ENCODE peak calls at places on chromosomes 3 and 15, in six cellular contexts. One of them, this sample, is unnamed.

GRCh38 chr3:53170325-53171108 is 9.5 kb downstream of the PRKCD start:
- DNase-seq in Panc1: no peak
- DNase-seq in body of pancreas: no peak
- DNase-seq in adrenal gland: no peak
- DNase-seq in transverse colon: peak; percentile 75
- DNase-seq in lung: peak; percentile 58
- DNase-seq in this sample: no peak

GRCh38 chr15:100252359-100252758 is 89.4 kb downstream of the ADAMTS17 start:
- DNase-seq in Panc1: no peak
- DNase-seq in body of pancreas: no peak
- DNase-seq in adrenal gland: peak; percentile 13
- DNase-seq in transverse colon: no peak
- DNase-seq in lung: no peak
- DNase-seq in this sample: no peak

GRCh38 chr3:195260286-195260905 is 10.6 kb downstream of the XXYLT1 start:
- DNase-seq in Panc1: no peak
- DNase-seq in body of pancreas: no peak
- DNase-seq in adrenal gland: no peak
- DNase-seq in transverse colon: peak; percentile 52
- DNase-seq in lung: peak; percentile 42
- DNase-seq in this sample: no peak

GRCh38 chr15:84582583-84583157 is 18.1 kb upstream of the ZSCAN2 start:
- DNase-seq in Panc1: no peak
- DNase-seq in body of pancreas: no peak
- DNase-seq in adrenal gland: no peak
- DNase-seq in transverse colon: no peak
- DNase-seq in lung: no peak
- DNase-seq in this sample: no peak

GRCh38 chr15:75143738-75144334 is 57.8 kb upstream of the C15orf39 start:
- DNase-seq in Panc1: no peak
- DNase-seq in body of pancreas: no peak
- DNase-seq in adrenal gland: no peak
- DNase-seq in transverse colon: no peak
- DNase-seq in lung: no peak
- DNase-seq in this sample: no peak

GRCh38 chr15:95884276-95884675 is 446.2 kb upstream of the NR2F2 start:
- DNase-seq in Panc1: no peak
- DNase-seq in body of pancreas: no peak
- DNase-seq in adrenal gland: no peak
- DNase-seq in transverse colon: no peak
- DNase-seq in lung: no peak
- DNase-seq in this sample: peak; percentile 74

GRCh38 chr3:195226445-195226844 is 44.5 kb downstream of the XXYLT1 start:
- DNase-seq in Panc1: no peak
- DNase-seq in body of pancreas: no peak
- DNase-seq in adrenal gland: no peak
- DNase-seq in transverse colon: no peak
- DNase-seq in lung: no peak
- DNase-seq in this sample: no peak

GRCh38 chr3:13277860-13278531 is 142.1 kb downstream of the NUP210 start:
- DNase-seq in Panc1: no peak
- DNase-seq in body of pancreas: no peak
- DNase-seq in adrenal gland: no peak
- DNase-seq in transverse colon: no peak
- DNase-seq in lung: no peak
- DNase-seq in this sample: no peak

GRCh38 chr3:129486057-129487035 is 42.1 kb upstream of the RHO start:
- DNase-seq in Panc1: no peak
- DNase-seq in body of pancreas: no peak
- DNase-seq in adrenal gland: no peak
- DNase-seq in transverse colon: no peak
- DNase-seq in lung: no peak
- DNase-seq in this sample: no peak

GRCh38 chr15:96406701-96407100 is 76.2 kb downstream of the NR2F2 start:
- DNase-seq in Panc1: no peak
- DNase-seq in body of pancreas: no peak
- DNase-seq in adrenal gland: no peak
- DNase-seq in transverse colon: no peak
- DNase-seq in lung: no peak
- DNase-seq in this sample: no peak

GRCh38 chr3:29538610-29538958 is 257.7 kb downstream of the RBMS3 start:
- DNase-seq in Panc1: no peak
- DNase-seq in body of pancreas: no peak
- DNase-seq in adrenal gland: no peak
- DNase-seq in transverse colon: no peak
- DNase-seq in lung: no peak
- DNase-seq in this sample: no peak

GRCh38 chr3:1883489-1883888 is 215.2 kb upstream of the CNTN4 start:
- DNase-seq in Panc1: no peak
- DNase-seq in body of pancreas: no peak
- DNase-seq in adrenal gland: no peak
- DNase-seq in transverse colon: no peak
- DNase-seq in lung: no peak
- DNase-seq in this sample: no peak

GRCh38 chr3:177977381-177978158 is 558.7 kb upstream of the KCNMB2 start:
- DNase-seq in Panc1: no peak
- DNase-seq in body of pancreas: no peak
- DNase-seq in adrenal gland: no peak
- DNase-seq in transverse colon: no peak
- DNase-seq in lung: no peak
- DNase-seq in this sample: peak; percentile 72

GRCh38 chr3:110815008-110815583 is 256.5 kb upstream of the NECTIN3 start:
- DNase-seq in Panc1: no peak
- DNase-seq in body of pancreas: no peak
- DNase-seq in adrenal gland: no peak
- DNase-seq in transverse colon: no peak
- DNase-seq in lung: no peak
- DNase-seq in this sample: peak; percentile 73

GRCh38 chr3:34106879-34107278 is 308.4 kb downstream of the PDCD6IP start:
- DNase-seq in Panc1: peak; percentile 12
- DNase-seq in body of pancreas: no peak
- DNase-seq in adrenal gland: no peak
- DNase-seq in transverse colon: peak; percentile 25
- DNase-seq in lung: peak; percentile 60
- DNase-seq in this sample: peak; percentile 11

GRCh38 chr3:155286745-155287144 is 6.7 kb downstream of the STRIT1 start:
- DNase-seq in Panc1: no peak
- DNase-seq in body of pancreas: no peak
- DNase-seq in adrenal gland: no peak
- DNase-seq in transverse colon: no peak
- DNase-seq in lung: no peak
- DNase-seq in this sample: no peak

GRCh38 chr3:64815195-64815627 is 127.4 kb upstream of the ADAMTS9 start:
- DNase-seq in Panc1: no peak
- DNase-seq in body of pancreas: no peak
- DNase-seq in adrenal gland: no peak
- DNase-seq in transverse colon: no peak
- DNase-seq in lung: no peak
- DNase-seq in this sample: no peak

GRCh38 chr3:135007622-135008021 is 212.6 kb downstream of the EPHB1 start:
- DNase-seq in Panc1: no peak
- DNase-seq in body of pancreas: no peak
- DNase-seq in adrenal gland: no peak
- DNase-seq in transverse colon: no peak
- DNase-seq in lung: no peak
- DNase-seq in this sample: no peak

GRCh38 chr15:68517285-68517711 is 61.5 kb upstream of the CORO2B start:
- DNase-seq in Panc1: no peak
- DNase-seq in body of pancreas: no peak
- DNase-seq in adrenal gland: no peak
- DNase-seq in transverse colon: no peak
- DNase-seq in lung: no peak
- DNase-seq in this sample: no peak

GRCh38 chr15:98720036-98720435 is 71.7 kb downstream of the IGF1R start:
- DNase-seq in Panc1: no peak
- DNase-seq in body of pancreas: no peak
- DNase-seq in adrenal gland: no peak
- DNase-seq in transverse colon: no peak
- DNase-seq in lung: no peak
- DNase-seq in this sample: peak; percentile 50
- H3K27ac ChIP-seq in Panc1: peak overlapping the region; percentile 26
- H3K27ac ChIP-seq in body of pancreas: no peak overlapping the region
- H3K27ac ChIP-seq in adrenal gland: no peak overlapping the region
- H3K27ac ChIP-seq in transverse colon: no peak overlapping the region
- H3K27ac ChIP-seq in lung: no peak overlapping the region
- H3K27ac ChIP-seq in this sample: peak overlapping the region; percentile 79

DNA sequence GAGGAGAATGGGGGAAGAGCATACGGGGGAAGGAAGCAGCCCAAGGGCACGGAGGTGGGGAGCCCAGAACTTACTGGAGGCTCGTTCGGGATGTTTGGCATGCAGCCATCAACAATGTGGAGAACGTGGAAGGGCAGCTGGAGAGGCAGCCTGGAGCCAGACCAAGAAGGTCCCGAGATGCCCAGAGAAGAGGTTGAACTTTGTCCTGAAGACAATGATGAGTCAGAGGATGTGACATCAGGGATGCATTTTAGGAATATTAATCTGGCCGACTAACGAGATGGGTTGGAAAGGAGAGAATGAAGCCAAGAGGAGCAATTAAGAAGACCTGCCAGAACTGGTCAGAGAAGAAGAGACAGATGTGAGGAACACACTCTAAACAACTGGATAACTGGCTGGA is 98.2 kb downstream of the SRGAP3 start:
- DNase-seq in Panc1: no peak
- DNase-seq in body of pancreas: no peak
- DNase-seq in adrenal gland: no peak
- DNase-seq in transverse colon: no peak
- DNase-seq in lung: no peak
- DNase-seq in this sample: no peak
- H3K4me3 ChIP-seq in Panc1: no peak overlapping the region
- H3K4me3 ChIP-seq in body of pancreas: no peak overlapping the region
- H3K4me3 ChIP-seq in adrenal gland: no peak overlapping the region
- H3K4me3 ChIP-seq in transverse colon: no peak overlapping the region
- H3K4me3 ChIP-seq in lung: no peak overlapping the region
- H3K4me3 ChIP-seq in this sample: no peak overlapping the region

GRCh38 chr3:132716372-132716771 is 5.8 kb downstream of the NPHP3 start:
- DNase-seq in Panc1: no peak
- DNase-seq in body of pancreas: no peak
- DNase-seq in adrenal gland: no peak
- DNase-seq in transverse colon: no peak
- DNase-seq in lung: no peak
- DNase-seq in this sample: no peak
- H3K36me3 ChIP-seq in Panc1: peaks cover 43% of the 10 kb centered on the region
- H3K36me3 ChIP-seq in body of pancreas: no peaks in the 10 kb centered on the region
- H3K36me3 ChIP-seq in adrenal gland: peaks cover 49% of the 10 kb centered on the region
- H3K36me3 ChIP-seq in transverse colon: no peaks in the 10 kb centered on the region
- H3K36me3 ChIP-seq in lung: peaks cover 3% of the 10 kb centered on the region
- H3K36me3 ChIP-seq in this sample: peaks cover 30% of the 10 kb centered on the region

GRCh38 chr3:142088522-142088921 is 60.8 kb downstream of the TFDP2 start:
- DNase-seq in Panc1: no peak
- DNase-seq in body of pancreas: no peak
- DNase-seq in adrenal gland: no peak
- DNase-seq in transverse colon: no peak
- DNase-seq in lung: no peak
- DNase-seq in this sample: no peak

GRCh38 chr3:142086581-142087090 is 62.7 kb downstream of the TFDP2 start:
- DNase-seq in Panc1: no peak
- DNase-seq in body of pancreas: no peak
- DNase-seq in adrenal gland: no peak
- DNase-seq in transverse colon: peak; percentile 52
- DNase-seq in lung: no peak
- DNase-seq in this sample: peak; percentile 10

GRCh38 chr3:142087676-142088075 is 61.7 kb downstream of the TFDP2 start:
- DNase-seq in Panc1: no peak
- DNase-seq in body of pancreas: no peak
- DNase-seq in adrenal gland: no peak
- DNase-seq in transverse colon: no peak
- DNase-seq in lung: no peak
- DNase-seq in this sample: no peak
- H3K27ac ChIP-seq in Panc1: no peak overlapping the region
- H3K27ac ChIP-seq in body of pancreas: no peak overlapping the region
- H3K27ac ChIP-seq in adrenal gland: no peak overlapping the region
- H3K27ac ChIP-seq in transverse colon: peak overlapping the region; percentile 64
- H3K27ac ChIP-seq in lung: no peak overlapping the region
- H3K27ac ChIP-seq in this sample: no peak overlapping the region

DNA sequence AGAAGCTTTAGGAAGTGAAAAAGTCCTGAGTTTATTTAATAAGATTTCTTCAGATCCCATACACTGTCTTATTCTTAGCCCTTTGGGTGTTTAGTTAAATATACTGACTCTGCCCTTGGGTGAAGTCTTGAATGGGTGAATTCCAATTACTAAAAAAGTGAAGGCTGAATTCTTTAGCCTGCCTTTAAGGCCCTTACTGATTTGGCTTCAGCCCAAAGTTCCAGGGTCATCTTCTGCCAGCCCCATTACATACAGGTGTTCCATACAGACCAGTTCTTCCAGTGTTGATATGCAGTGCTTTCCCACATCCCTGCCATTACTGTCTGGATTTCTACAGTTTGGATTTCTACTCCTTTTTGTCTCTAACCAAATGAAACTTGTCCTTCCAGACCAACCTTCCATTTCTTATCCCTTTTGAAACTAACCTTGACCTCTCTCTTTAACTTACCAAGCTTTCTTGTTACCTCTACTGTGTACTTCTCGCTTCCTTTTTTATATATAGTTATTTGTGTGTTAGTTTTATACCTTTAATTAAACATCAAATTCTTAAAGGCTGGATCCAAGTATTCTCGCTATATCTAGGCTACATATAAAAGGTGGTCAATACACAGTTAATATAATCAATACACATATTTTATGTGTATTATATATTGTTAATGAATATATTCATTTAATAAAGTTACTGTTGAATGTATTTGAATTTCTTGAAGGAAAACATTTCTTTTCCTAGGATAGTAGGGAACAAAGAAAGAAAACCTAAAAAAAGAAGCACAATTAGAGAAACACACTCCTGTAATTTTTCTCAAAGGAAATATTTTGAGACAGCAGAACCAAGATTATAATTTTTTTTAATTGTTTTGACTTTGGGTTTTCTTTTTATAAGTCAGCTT is 15.0 kb downstream of the MBNL1 start:
- DNase-seq in Panc1: no peak
- DNase-seq in body of pancreas: peak; percentile 49
- DNase-seq in adrenal gland: no peak
- DNase-seq in transverse colon: no peak
- DNase-seq in lung: no peak
- DNase-seq in this sample: no peak
- H3K4me3 ChIP-seq in Panc1: no peak overlapping the region
- H3K4me3 ChIP-seq in body of pancreas: no peak overlapping the region
- H3K4me3 ChIP-seq in adrenal gland: no peak overlapping the region
- H3K4me3 ChIP-seq in transverse colon: no peak overlapping the region
- H3K4me3 ChIP-seq in lung: no peak overlapping the region
- H3K4me3 ChIP-seq in this sample: no peak overlapping the region

GRCh38 chr15:40295297-40295696 is 12.4 kb upstream of the ANKRD63 start:
- DNase-seq in Panc1: no peak
- DNase-seq in body of pancreas: no peak
- DNase-seq in adrenal gland: no peak
- DNase-seq in transverse colon: no peak
- DNase-seq in lung: no peak
- DNase-seq in this sample: no peak
- H3K36me3 ChIP-seq in Panc1: no peaks in the 10 kb centered on the region
- H3K36me3 ChIP-seq in body of pancreas: no peaks in the 10 kb centered on the region
- H3K36me3 ChIP-seq in adrenal gland: no peaks in the 10 kb centered on the region
- H3K36me3 ChIP-seq in transverse colon: no peaks in the 10 kb centered on the region
- H3K36me3 ChIP-seq in lung: no peaks in the 10 kb centered on the region
- H3K36me3 ChIP-seq in this sample: no peaks in the 10 kb centered on the region

This sample was measured in SJCRH30.